ENCODE peak calls at places on chromosomes 13 and 19, in five cellular contexts. R is A549, W is adrenal gland, O is psoas muscle, J is OCI-LY7. Y is an unnamed sample.

GRCh38 chr13:107231941-107232340 is 664.0 kb upstream of the ARGLU1 start:
- DNase-seq in R (no peak), W (no peak), O (no peak), J (no peak), Y (no peak)

GRCh38 chr19:3319643-3320353 is 46.6 kb upstream of the NFIC start:
- DNase-seq in R (no peak), W (no peak), O (no peak), J (no peak), Y (no peak)

GRCh38 chr19:6047256-6047655 is 63.0 kb downstream of the RFX2 start:
- DNase-seq in R (no peak), W (no peak), O (no peak), J (no peak), Y (no peak)

GRCh38 chr13:74040200-74040599 is 94.0 kb downstream of the KLF12 start:
- DNase-seq in R (peak; percentile 32), W (no peak), O (peak; percentile 57), J (peak; percentile 79), Y (peak; percentile 10)

GRCh38 chr19:58572818-58573657 is at the start of gene MZF1:
- DNase-seq in R (peak; percentile 100), W (peak; percentile 100), O (peak; percentile 100), J (peak; percentile 100), Y (peak; percentile 100)

GRCh38 chr13:50345804-50346203 is 330.6 kb downstream of the KCNRG start:
- DNase-seq in R (no peak), W (no peak), O (no peak), J (no peak), Y (no peak)

GRCh38 chr13:21826214-21827015 is 155.5 kb downstream of the FGF9 start:
- DNase-seq in R (no peak), W (no peak), O (no peak), J (no peak), Y (no peak)

GRCh38 chr13:72137782-72138181 is 270.8 kb upstream of the DACH1 start:
- DNase-seq in R (no peak), W (no peak), O (no peak), J (no peak), Y (no peak)

GRCh38 chr13:61954092-61954491 is 538.4 kb upstream of the PCDH20 start:
- DNase-seq in R (no peak), W (no peak), O (no peak), J (peak; percentile 4), Y (no peak)

GRCh38 chr13:52128714-52129700 is at the start of gene NEK5:
- DNase-seq in R (peak; percentile 70), W (peak; percentile 45), O (peak; percentile 75), J (no peak), Y (peak; percentile 54)

GRCh38 chr19:4988770-4989251 is 19.9 kb downstream of the KDM4B start:
- DNase-seq in R (no peak), W (peak; percentile 90), O (peak; percentile 84), J (no peak), Y (no peak)

GRCh38 chr13:64305246-64305645 is 2889.6 kb upstream of the PCDH20 start:
- DNase-seq in R (no peak), W (no peak), O (no peak), J (no peak), Y (no peak)

GRCh38 chr19:35781650-35782049 is 6.3 kb downstream of the ARHGAP33 start:
- DNase-seq in R (no peak), W (no peak), O (no peak), J (no peak), Y (no peak)

GRCh38 chr13:35760678-35761308 is 284.3 kb upstream of the MAB21L1 start:
- DNase-seq in R (no peak), W (no peak), O (no peak), J (no peak), Y (no peak)

GRCh38 chr13:49784886-49785570 is 7.5 kb downstream of the KPNA3 start:
- DNase-seq in R (no peak), W (no peak), O (no peak), J (no peak), Y (no peak)

GRCh38 chr13:81493144-81493543 is 1152.2 kb upstream of the SPRY2 start:
- DNase-seq in R (no peak), W (no peak), O (no peak), J (no peak), Y (no peak)

GRCh38 chr19:2345794-2346663 is 14.0 kb upstream of the TMPRSS9 start:
- DNase-seq in R (no peak), W (no peak), O (peak; percentile 54), J (no peak), Y (no peak)

GRCh38 chr13:36131215-36131930 is at the start of gene DCLK1:
- DNase-seq in R (no peak), W (no peak), O (peak; percentile 88), J (no peak), Y (no peak)

GRCh38 chr19:46766569-46767317 is 20.5 kb upstream of the STRN4 start:
- DNase-seq in R (no peak), W (no peak), O (no peak), J (peak; percentile 73), Y (no peak)

GRCh38 chr19:18053571-18054219 is 33.0 kb downstream of the IL12RB1 start:
- DNase-seq in R (no peak), W (no peak), O (no peak), J (no peak), Y (no peak)

GRCh38 chr19:52170863-52171320 is 529 bp downstream of the ZNF836 start:
- DNase-seq in R (no peak), W (peak; percentile 16), O (peak; percentile 64), J (no peak), Y (no peak)

GRCh38 chr19:6059396-6059947 is 50.8 kb downstream of the RFX2 start:
- DNase-seq in R (no peak), W (no peak), O (no peak), J (no peak), Y (no peak)

GRCh38 chr13:110382229-110382628 is 75.1 kb downstream of the COL4A2 start:
- DNase-seq in R (no peak), W (no peak), O (no peak), J (no peak), Y (no peak)

GRCh38 chr19:15285896-15286591 is 46.3 kb downstream of the BRD4 start:
- DNase-seq in R (no peak), W (no peak), O (no peak), J (peak; percentile 87), Y (no peak)

GRCh38 chr13:76016799-76017198 is 380.7 kb downstream of the LMO7 start:
- DNase-seq in R (no peak), W (no peak), O (no peak), J (peak; percentile 11), Y (no peak)
- TF ChIP-seq CTCF in R (peak; percentile 22), W (peak; percentile 45), O (no peak), J (peak; percentile 70), Y (no peak)

DNA sequence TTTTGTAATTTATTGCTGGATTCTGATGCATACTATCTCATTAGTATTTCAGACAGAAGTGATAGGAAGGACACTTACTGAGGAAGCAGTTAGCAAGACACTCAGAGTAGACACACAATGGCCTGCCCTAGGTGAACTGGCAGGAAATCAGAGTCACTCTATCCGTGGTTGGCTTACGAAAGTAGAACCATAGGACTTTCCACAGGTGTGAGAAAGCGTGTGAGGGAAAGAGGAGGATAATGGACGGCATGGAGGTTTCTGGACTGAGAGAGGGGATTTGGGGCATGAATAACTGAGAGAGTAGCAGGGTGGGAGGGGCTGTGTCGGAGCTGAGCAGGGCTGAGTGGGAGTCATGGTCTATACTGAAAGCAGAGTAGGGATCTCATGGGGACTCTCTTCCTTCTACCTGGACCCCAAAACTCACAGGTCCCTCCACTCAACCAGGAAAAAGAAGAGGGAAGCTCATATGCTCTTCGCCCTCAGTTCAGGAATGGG is 18.7 kb upstream of the EID2 start:
- DNase-seq in R (no peak), W (no peak), O (no peak), J (peak; percentile 15), Y (no peak)
- H3K27ac ChIP-seq in R (no peak overlapping the region), W (no peak overlapping the region), O (no peak overlapping the region), J (no peak overlapping the region), Y (peak overlapping the region; percentile 26)

GRCh38 chr19:21422244-21422643 is 25.3 kb downstream of the ZNF493 start:
- DNase-seq in R (no peak), W (no peak), O (no peak), J (no peak), Y (no peak)

DNA sequence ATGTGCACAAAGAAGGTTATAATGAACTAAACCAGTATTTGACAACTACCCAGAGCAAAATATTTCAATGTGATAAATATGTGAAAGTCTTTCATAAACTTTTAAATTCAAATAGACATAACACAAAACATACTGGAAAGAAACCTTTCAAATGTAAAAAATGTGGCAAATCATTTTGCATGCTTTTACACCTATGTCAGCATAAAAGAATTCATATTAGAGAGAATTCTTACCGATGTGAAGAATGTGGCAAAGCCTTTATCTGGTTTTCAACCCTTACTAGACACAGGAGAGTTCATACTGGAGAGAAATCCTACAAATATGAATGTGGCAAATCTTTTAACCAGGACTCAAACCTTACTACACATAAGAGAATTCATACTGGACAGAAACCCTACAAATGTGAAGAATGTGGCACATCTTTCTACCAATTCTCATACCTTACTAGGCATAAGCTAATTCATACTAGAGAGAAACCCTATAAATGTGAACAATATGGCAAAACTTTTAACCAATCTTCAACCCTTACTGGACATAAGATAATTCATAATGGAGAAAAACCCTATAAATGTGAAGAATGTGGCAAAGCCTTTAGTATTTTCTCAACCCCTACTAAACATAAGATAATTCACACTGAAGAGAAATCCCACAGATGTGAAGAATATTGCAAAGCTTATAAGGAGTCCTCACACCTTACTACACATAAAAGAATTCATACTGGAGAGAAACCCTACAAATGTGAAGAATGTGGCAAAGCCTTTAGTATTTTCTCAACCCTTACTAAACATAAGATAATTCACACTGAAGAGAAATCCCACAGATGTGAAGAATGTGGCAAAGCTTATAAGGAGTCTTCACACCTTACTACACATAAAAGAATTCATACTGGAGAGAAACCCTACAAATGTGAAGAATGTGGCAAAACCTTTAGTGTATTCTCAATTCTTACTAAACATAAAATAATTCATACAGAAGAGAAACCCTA is 26.4 kb downstream of the ZNF493 start:
- DNase-seq in R (no peak), W (no peak), O (no peak), J (no peak), Y (no peak)
- H3K9me3 ChIP-seq in R (no peaks in the 10 kb centered on the region), W (peaks cover 66% of the 10 kb centered on the region), O (peaks cover 90% of the 10 kb centered on the region), J (peaks cover 56% of the 10 kb centered on the region), Y (peaks cover 85% of the 10 kb centered on the region)

DNA sequence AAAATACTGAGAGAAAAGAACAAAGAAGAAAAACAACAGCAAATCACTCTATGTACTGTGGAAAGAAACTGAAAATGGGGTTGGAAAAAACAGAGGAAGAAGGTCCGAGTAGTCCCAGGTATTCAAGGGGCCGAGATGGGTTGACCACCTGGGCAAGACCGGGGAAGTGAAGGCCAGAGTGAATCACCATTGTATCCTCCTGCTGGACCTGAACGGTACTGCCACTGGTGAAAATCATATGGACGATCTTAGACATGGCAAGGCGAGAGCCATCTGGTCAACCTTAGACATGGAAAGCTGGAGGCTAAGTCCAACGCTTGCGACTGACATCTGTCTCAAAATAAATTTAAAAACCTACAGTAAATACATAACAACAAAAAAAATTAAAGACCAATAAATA is 44.4 kb upstream of the ZNF91 start:
- DNase-seq in R (no peak), W (no peak), O (no peak), J (peak; percentile 22), Y (no peak)
- TF ChIP-seq CTCF in R (no peak), W (no peak), O (peak; percentile 9), J (no peak), Y (no peak)